ENCODE peak calls at places on chromosomes 13 and 19, in six cellular contexts. One of them, this sample, is unnamed.

GRCh38 chr13:50809133-50810090 is 34.1 kb downstream of the DLEU7 start:
- DNase-seq in H1: no peak
- DNase-seq in K562: no peak
- DNase-seq in SK-N-SH: no peak
- DNase-seq in GM12878: no peak
- DNase-seq in HepG2: no peak
- DNase-seq in this sample: no peak

GRCh38 chr13:30619731-30620130 is 2.0 kb downstream of the USPL1 start:
- DNase-seq in H1: no peak
- DNase-seq in SK-N-SH: no peak
- DNase-seq in GM12878: no peak
- DNase-seq in HepG2: peak; percentile 37
- DNase-seq in K562: no peak
- DNase-seq in this sample: no peak

GRCh38 chr19:1466018-1466460 is 13.0 kb downstream of the C19orf25 start:
- DNase-seq in HepG2: no peak
- DNase-seq in K562: no peak
- DNase-seq in H1: peak; percentile 63
- DNase-seq in SK-N-SH: no peak
- DNase-seq in GM12878: no peak
- DNase-seq in this sample: no peak

GRCh38 chr13:35879111-35879510 is 252.1 kb downstream of the DCLK1 start:
- DNase-seq in HepG2: no peak
- DNase-seq in GM12878: no peak
- DNase-seq in K562: no peak
- DNase-seq in H1: no peak
- DNase-seq in SK-N-SH: no peak
- DNase-seq in this sample: no peak

GRCh38 chr13:21047087-21047486 is 14.3 kb downstream of the LATS2 start:
- DNase-seq in K562: no peak
- DNase-seq in HepG2: no peak
- DNase-seq in H1: peak; percentile 34
- DNase-seq in GM12878: no peak
- DNase-seq in SK-N-SH: no peak
- DNase-seq in this sample: no peak

GRCh38 chr13:95896302-95896701 is 156.9 kb downstream of the UGGT2 start:
- DNase-seq in HepG2: no peak
- DNase-seq in SK-N-SH: no peak
- DNase-seq in H1: no peak
- DNase-seq in K562: no peak
- DNase-seq in GM12878: no peak
- DNase-seq in this sample: no peak

GRCh38 chr19:28009696-28010095 is 1203.3 kb downstream of the UQCRFS1 start:
- DNase-seq in HepG2: no peak
- DNase-seq in K562: no peak
- DNase-seq in H1: no peak
- DNase-seq in GM12878: no peak
- DNase-seq in SK-N-SH: no peak
- DNase-seq in this sample: no peak

GRCh38 chr19:32176591-32176990 is 168.8 kb upstream of the ZNF507 start:
- DNase-seq in SK-N-SH: no peak
- DNase-seq in HepG2: no peak
- DNase-seq in GM12878: no peak
- DNase-seq in K562: no peak
- DNase-seq in H1: no peak
- DNase-seq in this sample: no peak

GRCh38 chr13:20715340-20715732 is 11.8 kb downstream of the IL17D start:
- DNase-seq in K562: no peak
- DNase-seq in GM12878: no peak
- DNase-seq in HepG2: no peak
- DNase-seq in H1: no peak
- DNase-seq in SK-N-SH: no peak
- DNase-seq in this sample: no peak

GRCh38 chr19:34232566-34233481 is 21.5 kb upstream of the GARRE1 start:
- DNase-seq in SK-N-SH: no peak
- DNase-seq in H1: no peak
- DNase-seq in K562: no peak
- DNase-seq in HepG2: peak; percentile 56
- DNase-seq in GM12878: no peak
- DNase-seq in this sample: no peak

GRCh38 chr13:45208132-45208531 is 7.3 kb upstream of the KCTD4 start:
- DNase-seq in H1: no peak
- DNase-seq in GM12878: no peak
- DNase-seq in SK-N-SH: no peak
- DNase-seq in HepG2: no peak
- DNase-seq in K562: no peak
- DNase-seq in this sample: no peak

GRCh38 chr19:42421591-42422031 is 5.6 kb downstream of the LIPE start:
- DNase-seq in HepG2: no peak
- DNase-seq in SK-N-SH: no peak
- DNase-seq in GM12878: no peak
- DNase-seq in K562: no peak
- DNase-seq in H1: no peak
- DNase-seq in this sample: no peak

GRCh38 chr13:106446011-106446410 is 89.5 kb downstream of the EFNB2 start:
- DNase-seq in SK-N-SH: no peak
- DNase-seq in H1: no peak
- DNase-seq in K562: no peak
- DNase-seq in GM12878: no peak
- DNase-seq in HepG2: no peak
- DNase-seq in this sample: no peak

GRCh38 chr19:6204212-6204611 is 68.7 kb downstream of the ACSBG2 start:
- DNase-seq in K562: no peak
- DNase-seq in SK-N-SH: no peak
- DNase-seq in H1: no peak
- DNase-seq in HepG2: peak; percentile 65
- DNase-seq in GM12878: no peak
- DNase-seq in this sample: no peak

GRCh38 chr13:76848596-76848995 is 37.6 kb downstream of the KCTD12 start:
- DNase-seq in GM12878: no peak
- DNase-seq in K562: no peak
- DNase-seq in SK-N-SH: no peak
- DNase-seq in H1: no peak
- DNase-seq in HepG2: no peak
- DNase-seq in this sample: peak; percentile 94

GRCh38 chr13:105598551-105598950 is 936.9 kb downstream of the EFNB2 start:
- DNase-seq in SK-N-SH: no peak
- DNase-seq in K562: no peak
- DNase-seq in HepG2: no peak
- DNase-seq in H1: no peak
- DNase-seq in GM12878: no peak
- DNase-seq in this sample: no peak

GRCh38 chr19:31838163-31838798 is 489.0 kb upstream of the TSHZ3 start:
- DNase-seq in GM12878: no peak
- DNase-seq in K562: no peak
- DNase-seq in HepG2: no peak
- DNase-seq in H1: no peak
- DNase-seq in SK-N-SH: no peak
- DNase-seq in this sample: no peak

GRCh38 chr19:13865578-13866462 is 11.1 kb upstream of the NANOS3 start:
- DNase-seq in GM12878: no peak
- DNase-seq in K562: peak; percentile 38
- DNase-seq in H1: no peak
- DNase-seq in SK-N-SH: peak; percentile 81
- DNase-seq in HepG2: no peak
- DNase-seq in this sample: no peak

DNA sequence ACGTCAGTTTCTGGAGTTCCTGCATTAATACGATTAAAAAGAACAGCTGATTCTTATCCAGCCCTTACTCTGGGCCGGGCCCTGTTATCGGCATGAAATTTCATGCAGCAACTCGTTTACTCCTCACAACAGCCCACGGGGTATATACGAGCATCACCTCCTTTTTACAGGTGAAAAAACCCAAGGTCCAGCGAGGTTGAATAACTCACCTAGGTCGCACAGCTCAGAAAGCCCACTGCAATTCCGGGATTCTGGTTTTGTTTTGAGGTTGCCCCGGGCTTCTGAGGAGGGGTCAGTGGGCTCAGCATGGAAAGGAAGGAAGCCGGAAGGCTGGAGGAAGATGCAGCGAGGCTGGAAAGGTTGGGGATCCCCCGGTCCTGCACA is 577 bp upstream of the ACP7 start:
- DNase-seq in K562: no peak
- DNase-seq in H1: no peak
- DNase-seq in HepG2: no peak
- DNase-seq in SK-N-SH: no peak
- DNase-seq in GM12878: no peak
- DNase-seq in this sample: no peak
- H3K4me3 ChIP-seq in K562: no peak overlapping the region
- H3K4me3 ChIP-seq in H1: peak overlapping the region; percentile 46
- H3K4me3 ChIP-seq in HepG2: no peak overlapping the region
- H3K4me3 ChIP-seq in SK-N-SH: peak overlapping the region; percentile 57
- H3K4me3 ChIP-seq in GM12878: no peak overlapping the region
- H3K4me3 ChIP-seq in this sample: no peak overlapping the region

DNA sequence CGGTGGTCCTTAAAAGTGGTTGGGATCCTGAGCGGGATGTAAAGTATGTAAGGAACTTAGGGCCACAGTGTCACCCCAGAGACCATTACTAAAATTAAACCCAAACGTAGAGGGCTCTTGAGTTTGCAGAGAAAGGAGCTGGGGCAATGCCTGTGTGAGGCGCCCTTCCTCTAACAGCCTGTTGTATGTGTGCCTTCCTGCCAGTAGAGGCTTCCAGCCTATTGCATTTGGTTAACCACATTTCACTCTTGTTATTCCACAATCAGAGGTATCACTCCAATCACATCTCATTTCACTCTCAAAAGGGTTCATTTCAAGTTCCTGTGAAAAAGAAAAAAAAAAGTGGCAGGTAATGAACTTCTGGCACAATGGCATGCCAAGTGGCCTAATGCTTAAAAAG is 29.4 kb downstream of the DIAPH3 start:
- DNase-seq in K562: no peak
- DNase-seq in GM12878: no peak
- DNase-seq in H1: no peak
- DNase-seq in SK-N-SH: no peak
- DNase-seq in HepG2: no peak
- DNase-seq in this sample: no peak
- TF ChIP-seq CTCF in K562: no peak
- TF ChIP-seq CTCF in GM12878: peak; percentile 5
- TF ChIP-seq CTCF in H1: peak; percentile 45
- TF ChIP-seq CTCF in SK-N-SH: peak; percentile 45
- TF ChIP-seq CTCF in HepG2: no peak
- TF ChIP-seq CTCF in this sample: no peak

GRCh38 chr13:86020350-86021002 is 221.3 kb upstream of the SLITRK6 start:
- DNase-seq in H1: no peak
- DNase-seq in GM12878: no peak
- DNase-seq in K562: no peak
- DNase-seq in HepG2: no peak
- DNase-seq in SK-N-SH: peak; percentile 2
- DNase-seq in this sample: no peak
- TF ChIP-seq GABPA in H1: no peak
- TF ChIP-seq GABPA in GM12878: no peak
- TF ChIP-seq GABPA in K562: no peak
- TF ChIP-seq GABPA in HepG2: no peak
- TF ChIP-seq GABPA in SK-N-SH: no peak
- TF ChIP-seq GABPA in this sample: no peak

GRCh38 chr19:16156904-16157303 is 13.4 kb downstream of the HSH2D start:
- DNase-seq in HepG2: no peak
- DNase-seq in SK-N-SH: no peak
- DNase-seq in GM12878: no peak
- DNase-seq in K562: no peak
- DNase-seq in H1: no peak
- DNase-seq in this sample: no peak
- H3K4me3 ChIP-seq in HepG2: no peak overlapping the region
- H3K4me3 ChIP-seq in SK-N-SH: no peak overlapping the region
- H3K4me3 ChIP-seq in GM12878: no peak overlapping the region
- H3K4me3 ChIP-seq in K562: no peak overlapping the region
- H3K4me3 ChIP-seq in H1: no peak overlapping the region
- H3K4me3 ChIP-seq in this sample: no peak overlapping the region

DNA sequence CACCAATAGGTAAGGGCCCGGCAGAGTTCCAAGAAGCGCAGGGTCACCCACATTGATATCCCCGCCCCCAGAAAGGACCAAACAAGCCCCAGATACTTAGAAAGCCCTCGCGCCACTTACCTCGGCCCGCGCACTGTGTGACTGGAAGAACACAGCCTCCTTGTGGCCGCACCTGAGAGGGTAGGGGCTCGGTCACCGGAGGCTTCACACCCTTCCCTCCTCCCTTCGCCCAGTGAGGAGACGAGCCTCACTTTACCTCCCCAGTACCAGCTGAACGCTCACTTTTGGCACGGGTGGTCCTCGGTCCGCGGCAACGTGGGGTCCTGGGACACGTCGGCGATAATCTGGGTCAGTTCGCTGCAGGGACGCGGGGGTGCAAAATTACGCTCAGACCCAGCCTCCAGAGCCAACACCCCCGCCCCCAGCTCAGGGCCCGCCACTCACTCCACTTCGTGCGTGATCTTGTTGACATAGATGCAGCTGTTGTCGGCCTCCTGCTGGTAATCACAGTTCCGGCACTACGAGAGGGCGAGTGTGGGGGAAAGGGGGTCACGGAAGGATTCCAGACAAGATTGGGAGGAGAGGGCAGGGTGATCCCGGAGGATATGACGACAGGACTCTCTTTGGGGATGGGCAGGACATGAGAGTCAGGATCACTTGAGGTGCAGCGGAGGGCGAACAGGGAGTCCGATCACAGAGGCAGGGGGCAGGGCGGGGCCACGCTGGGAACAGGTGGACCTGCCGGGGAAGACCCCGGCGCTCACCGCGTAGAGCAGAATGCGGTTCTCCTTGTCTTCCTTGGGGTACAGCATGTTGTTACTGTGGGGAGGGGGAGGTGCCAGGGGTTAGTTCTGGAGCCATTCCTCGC is 546 bp downstream of the POLR2I start:
- DNase-seq in SK-N-SH: peak; percentile 65
- DNase-seq in HepG2: no peak
- DNase-seq in H1: peak; percentile 65
- DNase-seq in GM12878: no peak
- DNase-seq in K562: peak; percentile 53
- DNase-seq in this sample: no peak
- TF ChIP-seq CTCF in SK-N-SH: peak; percentile 20
- TF ChIP-seq CTCF in HepG2: peak; percentile 23
- TF ChIP-seq CTCF in H1: peak; percentile 53
- TF ChIP-seq CTCF in GM12878: no peak
- TF ChIP-seq CTCF in K562: peak; percentile 34
- TF ChIP-seq CTCF in this sample: no peak

DNA sequence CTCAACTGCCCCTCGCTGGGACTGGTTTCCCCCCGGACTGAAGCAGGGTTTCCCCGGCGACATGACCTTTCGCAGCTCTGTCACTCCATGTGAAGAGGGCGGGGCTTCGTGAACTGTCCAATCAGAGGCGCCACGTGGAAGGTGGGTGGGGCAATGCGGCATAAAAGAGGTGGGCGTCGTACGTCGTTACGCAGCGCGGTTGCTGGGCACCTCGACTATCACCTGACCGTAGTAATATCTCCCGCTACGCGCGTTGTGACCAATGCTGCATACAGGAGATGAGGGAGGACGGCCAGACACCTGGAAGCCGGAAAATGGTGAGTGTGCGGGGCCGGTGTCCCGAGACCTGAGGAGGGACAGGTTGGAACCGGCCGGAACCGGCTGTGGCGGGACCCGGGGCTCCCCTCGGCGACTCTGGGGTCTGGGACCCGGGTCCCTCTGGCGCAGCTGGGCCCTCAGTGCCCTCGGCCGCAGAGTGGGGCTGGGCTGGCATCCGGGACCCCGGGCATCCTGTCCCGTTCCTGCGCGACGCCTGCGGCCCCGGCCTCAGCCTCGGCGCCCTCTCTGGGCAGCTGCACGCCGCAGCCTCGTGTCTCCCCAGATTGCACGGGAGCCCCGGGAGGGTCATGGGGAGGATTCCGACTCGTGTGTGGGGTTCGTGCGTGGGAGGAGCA is 32.1 kb downstream of the ZNF136 start:
- DNase-seq in H1: no peak
- DNase-seq in GM12878: no peak
- DNase-seq in K562: no peak
- DNase-seq in SK-N-SH: peak; percentile 91
- DNase-seq in HepG2: no peak
- DNase-seq in this sample: no peak
- TF ChIP-seq GABPA in H1: no peak
- TF ChIP-seq GABPA in GM12878: no peak
- TF ChIP-seq GABPA in K562: no peak
- TF ChIP-seq GABPA in SK-N-SH: no peak
- TF ChIP-seq GABPA in HepG2: no peak
- TF ChIP-seq GABPA in this sample: no peak